ENCODE peak calls at places on chromosomes 12 and 14, in eight cellular contexts. M is posterior cingulate gyrus, F is cardiac fibroblast, Z is fibroblast of villous mesenchyme, E is iris pigment epithelial cell, B is WTC11, L is H7, T is adrenal gland. O is an unnamed sample.
A peak's percentile ranks its signal among the peaks of the same experiment; 100 is the strongest.

GRCh38 chr12:82479511-82479910 is 121.2 kb downstream of the METTL25 start:
- DNase-seq in M (no peak), F (peak; percentile 79), Z (no peak), E (peak; percentile 58), B (no peak), L (no peak), T (no peak), O (no peak)

GRCh38 chr14:66311935-66312334 is 174.2 kb upstream of the CCDC196 start:
- DNase-seq in M (peak; percentile 49), F (no peak), Z (no peak), E (no peak), B (no peak), L (no peak), T (no peak), O (no peak)

GRCh38 chr14:104895786-104896642 is 28.7 kb upstream of the PLD4 start:
- DNase-seq in M (peak; percentile 75), F (no peak), Z (no peak), E (no peak), B (no peak), L (peak; percentile 57), T (peak; percentile 71), O (peak; percentile 1)

GRCh38 chr12:99627459-99627858 is 20.1 kb upstream of the GARIN6 start:
- DNase-seq in M (no peak), F (no peak), Z (no peak), E (no peak), B (no peak), L (no peak), T (no peak), O (no peak)

GRCh38 chr14:104708606-104709268 is 15.3 kb upstream of the ADSS1 start:
- DNase-seq in M (peak; percentile 94), F (peak; percentile 65), Z (peak; percentile 54), E (peak; percentile 41), B (peak; percentile 90), L (peak; percentile 100), T (peak; percentile 69), O (peak; percentile 83)

GRCh38 chr12:59637657-59638150 is 41.9 kb downstream of the SLC16A7 start:
- DNase-seq in M (no peak), F (peak; percentile 11), Z (no peak), E (no peak), B (no peak), L (no peak), T (no peak), O (no peak)

GRCh38 chr12:12506541-12506940 is 56.1 kb downstream of the DUSP16 start:
- DNase-seq in M (no peak), F (peak; percentile 51), Z (peak; percentile 95), E (peak; percentile 69), B (no peak), L (no peak), T (no peak), O (peak; percentile 36)

GRCh38 chr12:129696952-129697351 is 206.9 kb downstream of the TMEM132D start:
- DNase-seq in M (no peak), F (peak; percentile 4), Z (peak; percentile 14), E (peak; percentile 49), B (no peak), L (no peak), T (no peak), O (peak; percentile 35)

GRCh38 chr12:92726865-92727264 is 24.1 kb downstream of the PLEKHG7 start:
- DNase-seq in M (no peak), F (no peak), Z (no peak), E (no peak), B (no peak), L (no peak), T (no peak), O (no peak)

GRCh38 chr12:93042684-93043083 is 113.6 kb upstream of the EEA1 start:
- DNase-seq in M (no peak), F (no peak), Z (no peak), E (no peak), B (no peak), L (no peak), T (no peak), O (no peak)

GRCh38 chr12:61808856-61809255 is 451.3 kb upstream of the USP15 start:
- DNase-seq in M (no peak), F (no peak), Z (no peak), E (no peak), B (no peak), L (no peak), T (no peak), O (no peak)

GRCh38 chr12:17097674-17098073 is 491.7 kb upstream of the LMO3 start:
- DNase-seq in M (no peak), F (no peak), Z (no peak), E (no peak), B (no peak), L (no peak), T (no peak), O (no peak)

GRCh38 chr12:6364037-6364360 is 11.4 kb downstream of the SCNN1A start:
- DNase-seq in M (no peak), F (no peak), Z (no peak), E (no peak), B (no peak), L (no peak), T (peak; percentile 60), O (no peak)

GRCh38 chr12:98058838-98059237 is 456.6 kb upstream of the TMPO start:
- DNase-seq in M (no peak), F (no peak), Z (no peak), E (no peak), B (no peak), L (no peak), T (no peak), O (peak; percentile 69)

GRCh38 chr12:87368259-87368658 is 660.9 kb downstream of the C12orf50 start:
- DNase-seq in M (no peak), F (no peak), Z (no peak), E (no peak), B (no peak), L (no peak), T (no peak), O (peak; percentile 28)

GRCh38 chr14:67050892-67051291 is 138.3 kb upstream of the GARIN2 start:
- DNase-seq in M (no peak), F (no peak), Z (no peak), E (no peak), B (no peak), L (no peak), T (no peak), O (no peak)